ENCODE peak calls at places on chromosomes 13 and 19, in eight cellular contexts. H is psoas muscle, V is OCI-LY7, R is uterus, E is lung, X is cardiac muscle cell, M is body of pancreas, G is thoracic aorta. D is an unnamed sample.

GRCh38 chr19:17332677-17333581 is 1.7 kb downstream of the ANO8 start:
- DNase-seq in M (peak), H (no peak), X (peak), V (peak), G (no peak), R (no peak), E (no peak), D (peak)

GRCh38 chr19:40717880-40718773 is 1.2 kb downstream of the ITPKC start:
- DNase-seq in M (peak), H (peak), G (no peak), X (peak), V (peak), R (peak), E (peak), D (no peak)

GRCh38 chr13:108895220-108895704 is 265.9 kb downstream of the MYO16 start:
- DNase-seq in E (no peak), G (no peak), M (peak), X (peak), V (peak), H (no peak), R (no peak), D (peak)

GRCh38 chr13:35549481-35549880 is 73.0 kb upstream of the MAB21L1 start:
- DNase-seq in E (no peak), M (no peak), R (no peak), V (no peak), X (peak), G (no peak), H (no peak), D (peak)

GRCh38 chr19:52227196-52227940 is 37.5 kb downstream of the PPP2R1A start:
- DNase-seq in H (no peak), G (no peak), X (no peak), V (no peak), M (no peak), R (no peak), E (no peak), D (no peak)

GRCh38 chr19:38640368-38640767 is 7.1 kb upstream of the ACTN4 start:
- DNase-seq in R (no peak), X (no peak), M (no peak), E (no peak), G (no peak), V (no peak), H (no peak), D (no peak)

GRCh38 chr13:114109646-114110045 is 22.8 kb downstream of the RASA3 start:
- DNase-seq in X (no peak), R (peak), G (no peak), E (no peak), M (no peak), H (peak), V (no peak), D (no peak)

GRCh38 chr13:106038752-106039151 is 496.7 kb downstream of the EFNB2 start:
- DNase-seq in M (no peak), V (no peak), H (no peak), G (no peak), E (no peak), R (no peak), X (peak), D (peak)

GRCh38 chr19:30719189-30719990 is 347.2 kb downstream of the ZNF536 start:
- DNase-seq in M (peak), H (peak), E (no peak), V (no peak), X (peak), G (no peak), R (peak), D (peak)

GRCh38 chr13:48644951-48645350 is 8.8 kb upstream of the CYSLTR2 start:
- DNase-seq in X (no peak), G (no peak), R (no peak), M (no peak), H (no peak), V (no peak), E (no peak), D (no peak)

GRCh38 chr13:48648446-48648845 is 5.3 kb upstream of the CYSLTR2 start:
- DNase-seq in H (no peak), M (no peak), V (no peak), R (no peak), X (no peak), E (no peak), G (no peak), D (no peak)

GRCh38 chr13:48645845-48646244 is 7.9 kb upstream of the CYSLTR2 start:
- DNase-seq in H (no peak), M (no peak), V (no peak), E (no peak), R (no peak), G (no peak), X (no peak), D (no peak)

GRCh38 chr13:48646791-48647190 is 6.9 kb upstream of the CYSLTR2 start:
- DNase-seq in R (no peak), V (no peak), M (no peak), X (no peak), E (no peak), H (no peak), G (no peak), D (no peak)

GRCh38 chr13:48647625-48648024 is 6.1 kb upstream of the CYSLTR2 start:
- DNase-seq in M (peak), X (no peak), E (no peak), V (peak), H (no peak), R (no peak), G (no peak), D (no peak)
- TF ChIP-seq CTCF in M (no peak), X (no peak), E (no peak), V (peak), H (no peak), R (no peak), G (no peak), D (no peak)

GRCh38 chr19:7829162-7829520 is 877 bp upstream of the EVI5L start:
- DNase-seq in G (no peak), H (no peak), E (no peak), M (no peak), V (no peak), R (no peak), X (no peak), D (no peak)
- H3K4me3 ChIP-seq in G (peak), H (peak), E (no peak), M (no peak), V (peak), R (peak), X (peak), D (peak)

GRCh38 chr19:12938536-12939291 is at the start of gene CALR:
- DNase-seq in G (no peak), E (no peak), V (peak), R (no peak), H (no peak), X (peak), M (peak), D (no peak)
- TF ChIP-seq CTCF in G (no peak), E (no peak), V (peak), R (peak), H (peak), X (peak), M (no peak), D (peak)

GRCh38 chr19:2032296-2032941 is 16.9 kb upstream of the BTBD2 start:
- DNase-seq in E (peak), M (peak), V (no peak), R (peak), X (peak), H (peak), G (peak), D (peak)
- H3K4me3 ChIP-seq in E (no peak), M (no peak), V (no peak), R (no peak), X (no peak), H (peak), G (peak), D (no peak)

GRCh38 chr13:101972191-101972590 is 429.7 kb downstream of the FGF14 start:
- DNase-seq in E (no peak), G (no peak), H (no peak), X (no peak), R (no peak), M (no peak), V (no peak), D (no peak)
- TF ChIP-seq CTCF in E (no peak), G (no peak), H (no peak), X (no peak), R (no peak), M (no peak), V (no peak), D (no peak)

GRCh38 chr13:52737900-52738299 is 1.7 kb downstream of the CNMD start:
- DNase-seq in M (no peak), V (no peak), G (no peak), X (peak), E (no peak), R (no peak), H (no peak), D (no peak)
- H3K4me3 ChIP-seq in M (no peak), V (no peak), G (no peak), X (no peak), E (no peak), R (no peak), H (no peak), D (no peak)

GRCh38 chr13:38970380-38971051 is 20.1 kb downstream of the STOML3 start:
- DNase-seq in X (no peak), V (no peak), H (no peak), R (no peak), M (no peak), E (no peak), G (no peak), D (no peak)
- TF ChIP-seq CTCF in X (no peak), V (no peak), H (no peak), R (no peak), M (no peak), E (no peak), G (no peak), D (no peak)